ENCODE peak calls at places on chromosomes 6 and 20, in eight cellular contexts. Z, W, D, K, U, V, B and J are unnamed samples.

GRCh38 chr6:53192590-53193232 is 44.1 kb upstream of the GCM1 start:
- DNase-seq in Z (no peak), W (peak), D (peak), K (no peak), U (no peak), V (no peak), B (no peak), J (no peak)

GRCh38 chr6:139549561-139550070 is 175.2 kb upstream of the CITED2 start:
- DNase-seq in Z (no peak), W (no peak), D (no peak), K (no peak), U (no peak), V (no peak), B (no peak), J (no peak)

GRCh38 chr6:170420791-170421776 is 114.5 kb downstream of the FAM120B start:
- DNase-seq in Z (no peak), W (peak), D (no peak), K (no peak), U (no peak), V (no peak), B (no peak), J (peak)

GRCh38 chr6:35047265-35048011 is 93.7 kb downstream of the TCP11 start:
- DNase-seq in Z (no peak), W (no peak), D (peak), K (peak), U (no peak), V (no peak), B (no peak), J (no peak)

GRCh38 chr20:32231847-32232246 is 24.2 kb downstream of the POFUT1 start:
- DNase-seq in Z (no peak), W (no peak), D (peak), K (no peak), U (no peak), V (no peak), B (no peak), J (no peak)

GRCh38 chr6:118335325-118335724 is 212.8 kb upstream of the PLN start:
- DNase-seq in Z (no peak), W (no peak), D (no peak), K (no peak), U (no peak), V (no peak), B (no peak), J (no peak)

GRCh38 chr20:63360850-63361497 is at the start of gene CHRNA4:
- DNase-seq in Z (peak), W (no peak), D (no peak), K (no peak), U (no peak), V (no peak), B (no peak), J (no peak)

GRCh38 chr20:13029687-13030510 is 21.1 kb downstream of the SPTLC3 start:
- DNase-seq in Z (no peak), W (no peak), D (peak), K (peak), U (peak), V (peak), B (no peak), J (no peak)

GRCh38 chr6:19803331-19804330 is 33.5 kb upstream of the ID4 start:
- DNase-seq in Z (no peak), W (no peak), D (no peak), K (no peak), U (no peak), V (no peak), B (no peak), J (no peak)
- TF ChIP-seq POLR2A in Z (no peak), W (no peak), D (no peak), K (no peak), U (no peak), V (no peak), B (no peak), J (no peak)

DNA sequence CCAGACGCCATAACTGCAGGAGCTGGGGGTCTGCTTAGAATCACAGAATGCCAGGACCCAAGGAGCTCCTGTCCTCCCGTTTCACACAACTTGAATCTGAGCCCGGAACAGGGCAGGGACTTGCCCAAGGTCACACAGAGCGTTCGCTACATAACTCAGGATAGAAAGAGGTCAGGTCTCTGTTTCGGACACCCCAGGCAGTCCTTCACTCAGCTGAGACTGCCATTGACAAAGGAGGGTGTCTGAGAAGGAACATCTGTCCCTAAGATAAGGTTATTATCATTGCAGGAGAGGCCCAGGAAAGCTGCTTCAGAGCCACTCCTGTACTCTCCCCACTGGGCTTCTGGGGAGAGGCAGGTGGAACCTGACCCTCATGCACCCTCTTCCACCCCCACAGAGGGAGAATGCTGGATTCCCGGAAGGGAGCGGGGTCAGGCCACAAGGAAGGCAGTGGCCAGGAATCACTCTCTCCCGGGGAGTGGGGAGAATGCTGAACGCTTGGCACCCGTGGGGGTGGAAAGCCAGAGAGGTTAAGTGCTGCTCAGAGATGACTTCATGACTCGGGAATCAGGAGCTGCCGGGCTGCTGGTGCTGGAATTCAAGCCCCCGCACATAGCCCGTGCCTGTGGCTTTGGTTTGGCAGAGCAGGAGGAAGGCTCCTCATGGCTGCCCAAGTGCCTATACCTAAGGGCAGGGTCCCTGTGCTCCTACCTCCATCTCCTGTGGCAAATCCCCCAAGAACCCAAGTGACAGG is 10.7 kb downstream of the SDC4 start:
- DNase-seq in Z (peak), W (peak), D (no peak), K (peak), U (no peak), V (no peak), B (no peak), J (no peak)
- TF ChIP-seq POLR2A in Z (no peak), W (no peak), D (no peak), K (peak), U (no peak), V (no peak), B (no peak), J (no peak)

DNA sequence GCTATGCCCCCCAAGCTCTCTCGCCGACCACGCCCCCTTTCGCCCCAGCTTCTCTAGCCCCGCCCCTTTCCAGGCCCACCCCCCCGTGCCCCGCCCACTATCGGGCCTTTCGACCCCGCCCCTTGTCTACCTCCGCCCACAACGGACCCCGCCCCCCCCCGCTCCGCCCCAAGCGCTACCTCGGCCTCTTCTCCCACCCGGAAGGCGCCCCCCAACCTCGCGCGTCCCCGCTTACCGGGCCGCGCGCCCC is 201 bp downstream of the ZBTB22 start:
- DNase-seq in Z (peak), W (peak), D (peak), K (no peak), U (no peak), V (no peak), B (no peak), J (no peak)
- TF ChIP-seq POLR2A in Z (no peak), W (no peak), D (no peak), K (no peak), U (no peak), V (no peak), B (no peak), J (no peak)

GRCh38 chr20:16674243-16674642 is 55.6 kb upstream of the SNRPB2 start:
- DNase-seq in Z (no peak), W (no peak), D (no peak), K (no peak), U (no peak), V (no peak), B (no peak), J (no peak)

GRCh38 chr20:16676895-16677294 is 52.9 kb upstream of the SNRPB2 start:
- DNase-seq in Z (no peak), W (no peak), D (no peak), K (no peak), U (no peak), V (no peak), B (no peak), J (no peak)

GRCh38 chr20:16675165-16675564 is 54.7 kb upstream of the SNRPB2 start:
- DNase-seq in Z (no peak), W (no peak), D (no peak), K (no peak), U (no peak), V (no peak), B (no peak), J (no peak)

GRCh38 chr20:16672299-16672698 is 57.5 kb upstream of the SNRPB2 start:
- DNase-seq in Z (no peak), W (no peak), D (no peak), K (no peak), U (no peak), V (no peak), B (no peak), J (no peak)

GRCh38 chr20:16671753-16672152 is 58.1 kb upstream of the SNRPB2 start:
- DNase-seq in Z (no peak), W (no peak), D (no peak), K (no peak), U (no peak), V (no peak), B (no peak), J (no peak)
- TF ChIP-seq POLR2A in Z (no peak), W (no peak), D (no peak), K (no peak), U (no peak), V (no peak), B (no peak), J (no peak)

GRCh38 chr6:162825597-162825996 is 97.8 kb downstream of the PACRG start:
- DNase-seq in Z (no peak), W (no peak), D (no peak), K (no peak), U (no peak), V (no peak), B (no peak), J (no peak)
- TF ChIP-seq POLR2A in Z (no peak), W (no peak), D (no peak), K (no peak), U (no peak), V (no peak), B (no peak), J (no peak)

GRCh38 chr6:16271415-16271814 is 33.0 kb downstream of the GMPR start:
- DNase-seq in Z (peak), W (no peak), D (no peak), K (no peak), U (no peak), V (no peak), B (no peak), J (no peak)

GRCh38 chr6:16270178-16270794 is 31.9 kb downstream of the GMPR start:
- DNase-seq in Z (peak), W (no peak), D (no peak), K (no peak), U (no peak), V (no peak), B (no peak), J (no peak)

GRCh38 chr6:16264785-16265184 is 26.4 kb downstream of the GMPR start:
- DNase-seq in Z (no peak), W (no peak), D (no peak), K (no peak), U (no peak), V (no peak), B (no peak), J (no peak)

GRCh38 chr6:16265351-16266341 is 27.3 kb downstream of the GMPR start:
- DNase-seq in Z (peak), W (peak), D (no peak), K (no peak), U (no peak), V (no peak), B (no peak), J (no peak)

DNA sequence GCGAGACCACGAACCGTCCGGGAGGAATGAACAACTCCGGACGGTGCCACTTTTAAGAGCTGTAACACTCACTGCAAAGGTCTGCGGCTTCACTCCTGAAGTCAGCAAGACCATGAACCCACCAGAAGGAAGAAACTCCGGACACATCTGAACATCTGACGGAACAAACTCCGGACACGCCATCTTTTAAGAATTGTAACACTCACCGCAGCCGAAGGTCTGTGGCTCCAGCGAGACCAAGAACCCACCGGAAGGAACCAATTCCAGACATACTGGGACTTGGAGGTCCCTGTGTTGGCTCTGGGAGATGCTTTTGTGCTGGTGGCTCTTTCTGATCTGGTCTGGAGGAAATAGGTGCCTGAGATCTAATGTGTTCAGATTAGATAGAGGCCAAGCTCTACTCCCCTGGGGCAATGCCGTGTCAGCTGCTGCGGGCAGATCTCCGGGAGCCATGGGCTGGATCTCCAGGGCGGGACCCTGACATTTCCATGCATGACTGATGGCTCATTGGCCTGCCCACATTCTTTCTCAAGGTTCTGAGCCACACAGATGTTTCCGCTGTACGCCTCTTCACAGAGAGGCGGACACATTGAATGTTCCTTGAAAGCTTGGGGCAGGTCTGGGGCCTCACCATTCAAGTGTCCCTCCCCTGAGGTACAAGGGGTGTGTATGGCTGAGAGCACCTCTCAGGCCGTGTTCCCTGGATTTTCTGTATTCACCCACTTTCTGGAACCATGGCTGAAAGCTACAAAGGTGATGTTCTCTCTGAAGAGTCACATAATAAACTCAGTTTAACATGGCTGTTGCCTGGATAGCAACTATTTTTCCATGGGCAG is 29.3 kb downstream of the GMPR start:
- DNase-seq in Z (peak), W (no peak), D (no peak), K (no peak), U (no peak), V (no peak), B (no peak), J (no peak)
- TF ChIP-seq POLR2A in Z (peak), W (no peak), D (no peak), K (no peak), U (no peak), V (no peak), B (no peak), J (no peak)

DNA sequence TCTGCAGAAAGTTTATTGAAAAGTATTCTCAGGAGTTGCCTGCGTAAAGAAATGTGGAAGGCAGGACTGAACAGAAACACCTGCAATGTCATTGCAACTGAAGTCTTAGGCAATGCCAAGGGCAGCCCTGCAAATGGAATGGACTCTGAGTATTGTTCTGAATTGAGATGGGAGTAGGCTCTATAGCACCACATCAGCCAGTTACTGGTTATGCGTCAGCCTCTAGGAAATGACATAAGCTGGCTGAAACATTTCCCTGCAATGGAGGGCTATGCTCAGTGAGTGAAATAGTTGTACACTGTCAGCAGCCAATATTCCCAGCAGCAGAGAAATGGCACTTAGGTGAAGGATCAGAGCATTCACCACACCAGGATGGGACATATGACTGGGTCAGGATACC is 13.8 kb upstream of the GJE1 start:
- DNase-seq in Z (no peak), W (no peak), D (peak), K (no peak), U (no peak), V (no peak), B (no peak), J (no peak)
- TF ChIP-seq POLR2A in Z (no peak), W (no peak), D (no peak), K (no peak), U (no peak), V (no peak), B (no peak), J (no peak)

DNA sequence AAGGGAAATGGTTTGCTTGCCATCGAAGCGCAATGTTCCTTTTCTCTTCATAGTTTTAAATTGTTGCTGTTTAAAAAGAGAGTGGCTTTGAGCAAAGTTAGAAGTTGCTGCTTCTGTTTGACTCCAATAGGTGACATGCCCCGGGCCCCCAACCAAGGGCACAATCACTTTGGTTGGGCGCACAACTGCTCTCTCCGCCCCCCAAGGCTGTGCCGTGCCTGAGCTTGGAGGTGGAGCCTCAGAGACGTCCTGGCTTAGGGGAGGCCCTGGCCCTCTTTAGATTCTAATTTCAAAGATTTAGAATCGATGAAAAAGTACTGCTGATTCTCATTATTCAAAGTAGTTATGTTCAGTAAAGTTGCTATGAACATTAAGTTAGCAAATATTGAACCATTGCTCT is 725.9 kb downstream of the COL12A1 start:
- DNase-seq in Z (no peak), W (no peak), D (no peak), K (no peak), U (no peak), V (no peak), B (no peak), J (no peak)
- TF ChIP-seq POLR2A in Z (no peak), W (no peak), D (no peak), K (no peak), U (no peak), V (no peak), B (no peak), J (no peak)

DNA sequence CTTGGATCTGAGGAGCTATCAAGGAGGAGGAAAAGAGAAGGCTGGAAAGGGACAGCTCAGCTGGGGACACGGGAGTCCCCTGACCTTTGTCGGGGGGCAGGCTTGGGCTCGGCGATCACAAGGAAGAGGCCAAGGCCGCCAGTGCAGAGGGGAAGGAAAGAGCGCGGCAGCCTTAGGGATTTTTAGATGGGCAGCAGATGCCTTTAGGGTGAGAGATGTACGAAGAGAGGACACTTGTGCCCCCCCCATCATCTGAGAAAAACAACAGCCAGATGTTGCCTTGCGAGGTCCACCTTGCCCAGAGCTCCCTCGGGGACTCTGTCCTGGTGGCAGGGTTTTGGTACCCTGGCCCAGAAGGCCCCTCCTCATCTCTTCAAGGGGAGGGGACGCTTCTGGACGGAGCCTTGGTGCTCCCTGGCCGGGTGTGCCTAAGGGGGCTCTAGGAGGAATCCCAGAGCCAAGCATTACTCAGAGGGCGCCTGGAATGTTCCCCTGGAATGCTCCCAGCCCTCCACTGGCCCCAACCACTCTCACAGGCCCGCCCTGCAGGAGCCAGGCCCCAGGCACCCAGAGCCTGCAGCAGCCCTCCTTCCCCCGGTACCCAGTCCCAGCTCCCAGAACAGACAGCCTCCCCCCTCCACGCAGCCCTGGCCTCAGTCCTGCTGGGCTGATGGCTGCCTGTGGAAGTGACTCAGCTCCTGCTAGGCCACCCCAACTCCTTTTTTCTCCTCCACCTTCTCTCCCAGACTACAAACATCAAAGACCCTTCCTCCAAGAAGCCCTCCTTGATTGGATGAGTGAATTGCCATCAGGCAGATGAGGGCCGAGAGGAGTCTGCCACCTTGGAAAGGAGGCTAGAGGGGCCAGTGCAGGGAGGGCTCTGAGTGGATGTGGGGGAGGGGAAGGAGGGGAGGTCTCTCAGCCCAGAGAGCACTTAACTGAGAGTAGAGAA is 1.8 kb downstream of the ADAM33 start:
- DNase-seq in Z (no peak), W (peak), D (no peak), K (no peak), U (no peak), V (no peak), B (no peak), J (no peak)
- TF ChIP-seq POLR2A in Z (no peak), W (no peak), D (no peak), K (no peak), U (no peak), V (no peak), B (no peak), J (no peak)